ENCODE peak calls at places on chromosomes 3 and 15, in eight cellular contexts. K is T-helper 1 cell, T is left cardiac atrium, Z is GM10248, I is AG08396, Y is T1000, G is RPMI8226, C is neural crest cell. H is an unnamed sample.

GRCh38 chr3:16423947-16424673 is 89.4 kb downstream of the RFTN1 start:
- DNase-seq in K (no peak), T (no peak), Z (no peak), I (no peak), Y (no peak), G (no peak), C (no peak), H (no peak)

GRCh38 chr3:143973352-143974021 is 1.9 kb downstream of the DIPK2A start:
- DNase-seq in K (no peak), T (no peak), Z (no peak), I (no peak), Y (no peak), G (peak; percentile 27), C (no peak), H (no peak)

GRCh38 chr15:73794501-73795133 is 41.5 kb upstream of the INSYN1 start:
- DNase-seq in K (no peak), T (no peak), Z (no peak), I (no peak), Y (no peak), G (peak; percentile 33), C (no peak), H (no peak)

GRCh38 chr3:12979947-12980487 is 93.2 kb downstream of the IQSEC1 start:
- DNase-seq in K (no peak), T (no peak), Z (no peak), I (no peak), Y (no peak), G (no peak), C (no peak), H (no peak)

GRCh38 chr15:98785796-98786581 is 137.7 kb downstream of the IGF1R start:
- DNase-seq in K (no peak), T (no peak), Z (no peak), I (no peak), Y (no peak), G (no peak), C (no peak), H (no peak)

GRCh38 chr15:42494998-42495360 is 455 bp upstream of the SNAP23 start:
- DNase-seq in K (no peak), T (peak; percentile 59), Z (no peak), I (peak; percentile 54), Y (no peak), G (peak; percentile 6), C (no peak), H (peak; percentile 12)

GRCh38 chr3:98961161-98962155 is 60.0 kb upstream of the DCBLD2 start:
- DNase-seq in K (no peak), T (no peak), Z (no peak), I (no peak), Y (no peak), G (no peak), C (no peak), H (no peak)

GRCh38 chr15:68733666-68734065 is 87.0 kb downstream of the ANP32A start:
- DNase-seq in K (no peak), T (no peak), Z (no peak), I (no peak), Y (no peak), G (no peak), C (no peak), H (no peak)

GRCh38 chr3:128076465-128076782 is 24.2 kb downstream of the SEC61A1 start:
- DNase-seq in K (no peak), T (no peak), Z (no peak), I (no peak), Y (no peak), G (no peak), C (no peak), H (peak; percentile 55)

GRCh38 chr15:63896336-63897115 is 62.8 kb upstream of the HERC1 start:
- DNase-seq in K (no peak), T (peak; percentile 41), Z (peak; percentile 83), I (peak; percentile 64), Y (no peak), G (peak; percentile 93), C (no peak), H (peak; percentile 87)

GRCh38 chr3:134904333-134904771 is 109.3 kb downstream of the EPHB1 start:
- DNase-seq in K (no peak), T (no peak), Z (peak; percentile 79), I (no peak), Y (no peak), G (peak; percentile 4), C (no peak), H (no peak)

GRCh38 chr3:152373379-152373778 is 104.7 kb downstream of the MBNL1 start:
- DNase-seq in K (no peak), T (no peak), Z (no peak), I (no peak), Y (no peak), G (no peak), C (no peak), H (no peak)

GRCh38 chr3:128416578-128417150 is 50.0 kb downstream of the DNAJB8 start:
- DNase-seq in K (no peak), T (no peak), Z (no peak), I (peak; percentile 89), Y (peak; percentile 80), G (no peak), C (no peak), H (peak; percentile 86)

GRCh38 chr3:131503328-131503650 is 518 bp upstream of the MRPL3 start:
- DNase-seq in K (no peak), T (no peak), Z (no peak), I (no peak), Y (no peak), G (no peak), C (no peak), H (no peak)

GRCh38 chr3:54670269-54671000 is 257.4 kb downstream of the LRTM1 start:
- DNase-seq in K (no peak), T (no peak), Z (no peak), I (no peak), Y (no peak), G (no peak), C (no peak), H (no peak)

GRCh38 chr3:122947621-122948202 is 79.9 kb downstream of the SEMA5B start:
- DNase-seq in K (no peak), T (no peak), Z (no peak), I (no peak), Y (no peak), G (no peak), C (no peak), H (no peak)

GRCh38 chr3:66858656-66859381 is 139.3 kb upstream of the KBTBD8 start:
- DNase-seq in K (no peak), T (no peak), Z (no peak), I (no peak), Y (no peak), G (no peak), C (peak; percentile 8), H (peak; percentile 38)